ENCODE peak calls at places on chromosomes 7 and 10, in four cellular contexts. I is heart right ventricle, D is lung, P is GM13977. Q is an unnamed sample.

GRCh38 chr10:10499839-10500238 is 517.8 kb upstream of the CELF2 start:
- DNase-seq in P (no peak), I (no peak), D (no peak), Q (no peak)

GRCh38 chr10:774661-775244 is 85.3 kb upstream of the DIP2C start:
- DNase-seq in P (peak), D (no peak), I (no peak), Q (no peak)

GRCh38 chr10:13761490-13762091 is 174.8 kb downstream of the PRPF18 start:
- DNase-seq in D (no peak), P (no peak), I (no peak), Q (no peak)

GRCh38 chr7:80699030-80699638 is 60.7 kb downstream of the CD36 start:
- DNase-seq in I (no peak), D (no peak), P (peak), Q (no peak)

GRCh38 chr7:44738031-44738730 is 10.5 kb upstream of the ZMIZ2 start:
- DNase-seq in D (no peak), I (no peak), P (no peak), Q (no peak)

GRCh38 chr7:91276909-91277308 is 12.7 kb downstream of the FZD1 start:
- DNase-seq in I (no peak), P (no peak), D (no peak), Q (no peak)

GRCh38 chr10:34801066-34801738 is 13.9 kb downstream of the PARD3 start:
- DNase-seq in D (no peak), P (no peak), I (no peak), Q (no peak)

GRCh38 chr10:4451512-4451911 is 374.5 kb upstream of the AKR1E2 start:
- DNase-seq in I (no peak), P (no peak), D (no peak), Q (no peak)

GRCh38 chr7:30887464-30887872 is 24.2 kb upstream of the AQP1 start:
- DNase-seq in D (peak), I (no peak), P (no peak), Q (no peak)

GRCh38 chr7:6530626-6531491 is 20.4 kb downstream of the GRID2IP start:
- DNase-seq in P (peak), I (no peak), D (no peak), Q (peak)

GRCh38 chr10:14032406-14032998 is 298.2 kb downstream of the FRMD4A start:
- DNase-seq in I (no peak), D (no peak), P (no peak), Q (peak)

GRCh38 chr7:154424370-154424769 is 372.2 kb downstream of the DPP6 start:
- DNase-seq in I (no peak), P (no peak), D (no peak), Q (no peak)

GRCh38 chr7:101924171-101924570 is 106.7 kb downstream of the CUX1 start:
- DNase-seq in D (no peak), P (no peak), I (peak), Q (peak)

GRCh38 chr7:43636093-43636492 is 53.2 kb downstream of the STK17A start:
- DNase-seq in P (no peak), D (peak), I (no peak), Q (no peak)

GRCh38 chr7:144398291-144398690 is 5.2 kb downstream of the NOBOX start:
- DNase-seq in P (no peak), D (no peak), I (no peak), Q (no peak)

GRCh38 chr10:33209777-33210176 is 124.7 kb downstream of the NRP1 start:
- DNase-seq in I (no peak), D (no peak), P (no peak), Q (no peak)

GRCh38 chr10:84205853-84206513 is 11.6 kb downstream of the CDHR1 start:
- DNase-seq in I (no peak), D (no peak), P (no peak), Q (no peak)
- TF ChIP-seq CTCF in I (no peak), D (no peak), P (no peak), Q (no peak)

DNA sequence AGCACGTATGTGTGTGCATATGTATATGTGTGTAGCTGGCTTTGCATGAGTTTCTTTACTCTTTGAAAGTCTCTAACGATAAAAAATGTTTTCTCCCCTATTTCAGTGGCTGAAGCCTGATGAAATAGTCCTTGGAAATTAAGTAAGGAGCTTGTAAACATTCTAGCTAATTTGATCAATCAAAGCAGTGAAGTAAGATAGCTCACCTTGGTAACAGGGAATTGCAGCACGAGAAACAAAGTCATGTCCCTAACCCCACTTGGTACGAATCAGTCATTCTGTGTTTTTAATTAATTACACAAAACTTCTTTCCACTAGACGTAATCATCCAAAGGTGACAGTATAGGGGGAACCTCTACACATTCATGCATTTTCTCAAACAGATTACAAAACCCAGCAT is 41.5 kb downstream of the GPR37 start:
- DNase-seq in D (no peak), I (no peak), P (no peak), Q (no peak)
- TF ChIP-seq CTCF in D (no peak), I (no peak), P (no peak), Q (no peak)

DNA sequence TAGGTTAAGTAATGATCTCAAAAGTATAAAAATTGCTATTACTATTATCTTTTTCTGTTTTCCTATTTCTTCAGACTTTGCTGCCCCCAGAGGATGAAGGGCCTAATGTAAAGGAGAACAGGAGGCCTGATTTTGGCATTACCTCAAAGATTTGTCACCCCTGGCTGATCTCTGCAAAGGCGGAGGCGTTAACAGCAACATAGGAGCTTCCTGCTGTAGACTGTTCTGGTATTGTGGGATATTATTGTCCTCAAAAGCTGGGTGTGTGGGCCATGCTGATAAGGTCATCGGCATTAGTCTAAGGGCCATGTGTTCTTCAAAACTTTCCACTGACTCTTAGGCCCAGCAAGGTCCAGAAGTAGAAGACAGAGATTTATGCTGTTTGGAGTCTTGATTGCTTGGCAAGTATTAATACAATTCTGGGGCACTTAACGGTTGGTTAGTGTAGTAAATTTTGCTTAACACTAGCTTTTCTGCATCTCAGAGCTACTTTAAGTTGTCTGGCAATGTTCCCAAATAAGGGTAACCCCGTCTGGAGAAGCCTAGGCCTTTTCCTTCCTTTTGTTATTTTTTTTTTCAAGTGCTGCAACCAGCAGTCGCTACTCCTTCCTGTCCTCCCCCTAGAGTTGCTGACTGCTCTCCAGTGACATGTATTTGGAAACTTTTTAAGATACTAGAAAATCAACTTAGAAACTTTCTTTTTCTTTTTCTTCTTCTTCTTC is 14.0 kb upstream of the ENTPD1 start:
- DNase-seq in I (peak), D (no peak), P (peak), Q (peak)
- TF ChIP-seq CTCF in I (peak), D (no peak), P (peak), Q (no peak)

DNA sequence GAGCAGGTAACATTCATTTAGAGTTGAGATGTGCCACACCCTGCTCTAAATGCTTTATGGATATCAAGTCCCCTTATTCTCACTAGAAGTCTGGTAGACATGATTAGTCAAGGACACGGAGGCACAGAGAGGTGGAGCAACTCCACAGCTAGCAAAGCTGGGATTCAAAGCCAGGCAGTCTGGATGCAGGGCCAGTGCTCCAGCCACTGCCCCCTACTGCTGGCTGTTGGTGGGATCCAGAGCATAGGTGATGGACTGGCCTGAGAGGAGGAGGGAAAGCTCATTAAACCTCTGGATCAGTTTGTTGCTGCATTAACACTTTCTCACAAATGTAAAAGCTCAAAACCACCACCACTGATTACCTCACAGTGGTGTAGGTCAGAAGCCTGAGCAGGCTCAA is 22.6 kb upstream of the KBTBD2 start:
- DNase-seq in P (no peak), I (no peak), D (no peak), Q (no peak)
- TF ChIP-seq CTCF in P (no peak), I (peak), D (no peak), Q (no peak)

GRCh38 chr10:102312683-102313082 is 67.4 kb downstream of the GBF1 start:
- DNase-seq in I (no peak), D (no peak), P (no peak), Q (no peak)
- TF ChIP-seq CTCF in I (no peak), D (no peak), P (no peak), Q (no peak)

DNA sequence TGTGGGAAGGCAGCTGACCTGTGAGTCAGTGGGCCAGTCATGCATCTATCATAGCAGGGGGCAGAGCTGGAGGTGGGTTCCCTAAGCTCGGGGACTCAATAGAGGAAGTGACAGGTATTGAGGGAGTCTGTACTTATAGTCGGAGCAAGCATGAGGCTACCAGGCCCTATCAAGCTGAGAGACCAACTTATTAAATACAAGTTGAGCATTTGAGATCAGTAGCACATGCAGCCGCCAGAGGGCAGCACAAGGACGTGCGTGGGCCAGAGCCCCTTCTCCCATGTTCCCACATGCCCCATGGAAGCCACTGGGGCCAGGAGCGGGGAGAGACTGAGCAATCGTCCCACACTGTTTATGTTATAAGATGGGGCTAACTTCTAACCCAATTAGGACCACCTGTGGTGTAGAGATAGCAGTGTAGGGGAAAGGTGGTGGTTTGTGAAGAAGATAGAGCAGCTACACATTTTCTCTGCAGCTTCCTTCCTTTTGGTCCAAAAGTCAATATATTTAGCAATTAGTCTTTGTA is 13.0 kb upstream of the STK31 start:
- DNase-seq in I (peak), P (peak), D (no peak), Q (peak)
- TF ChIP-seq CTCF in I (peak), P (peak), D (no peak), Q (peak)

GRCh38 chr7:27607210-27607606 is 55.5 kb downstream of the HIBADH start:
- DNase-seq in D (no peak), I (no peak), P (no peak), Q (no peak)

GRCh38 chr7:27605283-27605682 is 57.4 kb downstream of the HIBADH start:
- DNase-seq in P (no peak), I (no peak), D (no peak), Q (no peak)

GRCh38 chr7:27603813-27604212 is 58.9 kb downstream of the HIBADH start:
- DNase-seq in P (no peak), D (no peak), I (no peak), Q (no peak)

GRCh38 chr7:27606270-27607209 is 56.1 kb downstream of the HIBADH start:
- DNase-seq in I (no peak), D (no peak), P (no peak), Q (no peak)

GRCh38 chr7:27605689-27606269 is 56.9 kb downstream of the HIBADH start:
- DNase-seq in D (no peak), I (no peak), P (no peak), Q (peak)
- TF ChIP-seq CTCF in D (no peak), I (peak), P (peak), Q (peak)

Q was measured in activated CD8-positive, alpha-beta T cell treated with anti-CD3 and anti-CD28 coated beads for 36 hours.